ENCODE peak calls at places on chromosomes 3 and 15, in ten cellular contexts. O, R, Q, S, L, F, D, P, K and X are unnamed samples. For H3K9me3, the result is how much of the 10 kb centered on the place peaks cover.

GRCh38 chr3:146395164-146395563 is 74.2 kb downstream of the PLSCR2 start:
- DNase-seq in O (no peak), R (no peak), Q (no peak), S (no peak), L (no peak), F (no peak), D (no peak), P (no peak), K (no peak), X (no peak)

GRCh38 chr15:75578206-75578947 is 738 bp downstream of the PTPN9 start:
- DNase-seq in O (no peak), R (peak), Q (peak), S (peak), L (no peak), F (no peak), D (peak), P (no peak), K (no peak), X (peak)

GRCh38 chr3:30496496-30496966 is 109.9 kb upstream of the TGFBR2 start:
- DNase-seq in O (no peak), R (no peak), Q (no peak), S (peak), L (peak), F (no peak), D (peak), P (peak), K (no peak), X (no peak)

GRCh38 chr3:58462829-58463180 is 29.1 kb upstream of the KCTD6 start:
- DNase-seq in O (no peak), R (peak), Q (no peak), S (no peak), L (no peak), F (no peak), D (no peak), P (no peak), K (no peak), X (no peak)

GRCh38 chr3:69320867-69321266 is 65.0 kb downstream of the FRMD4B start:
- DNase-seq in O (peak), R (no peak), Q (no peak), S (peak), L (peak), F (no peak), D (peak), P (no peak), K (no peak), X (no peak)

GRCh38 chr3:114745322-114746240 is 401.5 kb downstream of the ZBTB20 start:
- DNase-seq in O (no peak), R (peak), Q (no peak), S (peak), L (peak), F (no peak), D (no peak), P (no peak), K (no peak), X (no peak)

GRCh38 chr15:48622227-48622626 is 23.3 kb downstream of the FBN1 start:
- DNase-seq in O (no peak), R (no peak), Q (no peak), S (no peak), L (no peak), F (no peak), D (no peak), P (no peak), K (no peak), X (no peak)

GRCh38 chr15:78035319-78035718 is 42.2 kb downstream of the TBC1D2B start:
- DNase-seq in O (no peak), R (no peak), Q (no peak), S (no peak), L (peak), F (peak), D (peak), P (no peak), K (no peak), X (no peak)

GRCh38 chr3:61417352-61417751 is 144.0 kb upstream of the PTPRG start:
- DNase-seq in O (no peak), R (no peak), Q (no peak), S (peak), L (peak), F (no peak), D (no peak), P (no peak), K (no peak), X (no peak)

GRCh38 chr15:79916424-79916823 is 19.6 kb upstream of the MTHFS start:
- DNase-seq in O (no peak), R (no peak), Q (no peak), S (peak), L (no peak), F (no peak), D (no peak), P (no peak), K (no peak), X (no peak)

GRCh38 chr3:163490119-163490518 is 1588.2 kb downstream of the SI start:
- DNase-seq in O (no peak), R (peak), Q (no peak), S (peak), L (peak), F (no peak), D (no peak), P (no peak), K (peak), X (no peak)

GRCh38 chr3:122183893-122184590 is 574 bp downstream of the CASR start:
- DNase-seq in O (no peak), R (peak), Q (no peak), S (no peak), L (no peak), F (no peak), D (no peak), P (no peak), K (no peak), X (peak)

GRCh38 chr15:69648775-69649735 is 196.4 kb downstream of the RPLP1 start:
- DNase-seq in O (no peak), R (peak), Q (no peak), S (no peak), L (no peak), F (no peak), D (no peak), P (no peak), K (peak), X (no peak)

GRCh38 chr3:52495777-52496602 is 852 bp downstream of the STAB1 start:
- DNase-seq in O (no peak), R (no peak), Q (no peak), S (peak), L (peak), F (no peak), D (no peak), P (no peak), K (no peak), X (no peak)

GRCh38 chr15:68368731-68369435 is 63.1 kb downstream of the ITGA11 start:
- DNase-seq in O (no peak), R (no peak), Q (no peak), S (no peak), L (peak), F (no peak), D (peak), P (no peak), K (no peak), X (peak)

GRCh38 chr3:52777127-52777958 is at the start of gene ITIH1:
- DNase-seq in O (no peak), R (peak), Q (no peak), S (no peak), L (no peak), F (no peak), D (no peak), P (no peak), K (no peak), X (peak)

GRCh38 chr3:43327184-43327950 is 41.0 kb downstream of the SNRK start:
- DNase-seq in O (no peak), R (no peak), Q (no peak), S (peak), L (peak), F (no peak), D (no peak), P (no peak), K (no peak), X (no peak)

GRCh38 chr3:150544726-150545125 is 1.6 kb downstream of the SERP1 start:
- DNase-seq in O (no peak), R (no peak), Q (no peak), S (peak), L (peak), F (no peak), D (no peak), P (no peak), K (no peak), X (no peak)

GRCh38 chr3:171088984-171089754 is 62.6 kb upstream of the SLC2A2 start:
- DNase-seq in O (no peak), R (peak), Q (no peak), S (peak), L (peak), F (no peak), D (no peak), P (peak), K (no peak), X (no peak)

GRCh38 chr3:129021140-129021551 is 20.0 kb downstream of the EFCC1 start:
- DNase-seq in O (no peak), R (no peak), Q (no peak), S (peak), L (no peak), F (no peak), D (no peak), P (peak), K (no peak), X (peak)

GRCh38 chr3:40053663-40054062 is 244.3 kb downstream of the MYRIP start:
- DNase-seq in O (no peak), R (no peak), Q (no peak), S (no peak), L (no peak), F (no peak), D (no peak), P (no peak), K (no peak), X (no peak)

GRCh38 chr3:40057077-40057476 is 247.7 kb downstream of the MYRIP start:
- DNase-seq in O (no peak), R (no peak), Q (no peak), S (no peak), L (no peak), F (no peak), D (no peak), P (no peak), K (no peak), X (no peak)

GRCh38 chr3:40055956-40056355 is 246.5 kb downstream of the MYRIP start:
- DNase-seq in O (no peak), R (no peak), Q (no peak), S (no peak), L (no peak), F (no peak), D (no peak), P (no peak), K (no peak), X (no peak)

GRCh38 chr3:40055361-40055760 is 246.0 kb downstream of the MYRIP start:
- DNase-seq in O (no peak), R (no peak), Q (no peak), S (no peak), L (no peak), F (no peak), D (no peak), P (no peak), K (no peak), X (no peak)

GRCh38 chr3:40054568-40055222 is 245.3 kb downstream of the MYRIP start:
- DNase-seq in O (no peak), R (no peak), Q (no peak), S (no peak), L (no peak), F (no peak), D (no peak), P (no peak), K (no peak), X (no peak)
- H3K9me3 ChIP-seq in O (under half), R (under half), Q (under half), S (under half), L (under half), F (under half), D (under half), P (under half), K (under half), X (under half)

DNA sequence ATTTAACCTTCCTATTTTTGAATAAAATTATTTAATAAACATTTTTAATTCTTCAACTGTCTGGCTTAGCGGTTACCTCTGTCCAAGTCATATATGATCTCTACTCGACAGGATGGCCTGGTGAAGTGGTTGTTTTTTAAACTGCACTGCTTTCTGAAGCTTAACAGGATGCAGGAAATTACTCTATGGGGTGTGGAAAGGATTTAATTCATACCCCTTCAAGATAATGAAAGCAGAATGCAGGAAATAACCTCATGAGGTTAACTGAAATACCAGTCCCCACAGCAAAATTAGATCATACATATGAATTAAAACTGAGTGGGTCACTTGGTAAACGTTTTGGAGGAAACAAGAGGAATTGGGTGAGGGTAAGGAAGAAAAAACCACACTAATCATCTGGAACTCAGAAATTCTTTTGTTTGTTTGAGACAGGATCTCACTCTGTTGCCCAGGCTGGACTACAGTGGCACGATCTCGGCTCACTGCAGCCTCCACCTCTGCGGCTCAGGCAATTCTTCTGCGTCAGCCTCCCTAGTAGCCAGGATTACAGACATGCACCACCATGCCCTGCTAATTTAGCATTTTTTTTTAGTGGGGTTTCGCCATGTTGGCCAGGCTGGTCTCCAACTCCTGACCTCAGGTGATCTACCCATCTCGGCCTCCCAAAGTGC is 50.1 kb downstream of the LYSMD4 start:
- DNase-seq in O (no peak), R (no peak), Q (no peak), S (no peak), L (peak), F (no peak), D (no peak), P (no peak), K (no peak), X (no peak)
- H3K9me3 ChIP-seq in O (under half), R (under half), Q (under half), S (under half), L (under half), F (under half), D (under half), P (under half), K (under half), X (under half)

DNA sequence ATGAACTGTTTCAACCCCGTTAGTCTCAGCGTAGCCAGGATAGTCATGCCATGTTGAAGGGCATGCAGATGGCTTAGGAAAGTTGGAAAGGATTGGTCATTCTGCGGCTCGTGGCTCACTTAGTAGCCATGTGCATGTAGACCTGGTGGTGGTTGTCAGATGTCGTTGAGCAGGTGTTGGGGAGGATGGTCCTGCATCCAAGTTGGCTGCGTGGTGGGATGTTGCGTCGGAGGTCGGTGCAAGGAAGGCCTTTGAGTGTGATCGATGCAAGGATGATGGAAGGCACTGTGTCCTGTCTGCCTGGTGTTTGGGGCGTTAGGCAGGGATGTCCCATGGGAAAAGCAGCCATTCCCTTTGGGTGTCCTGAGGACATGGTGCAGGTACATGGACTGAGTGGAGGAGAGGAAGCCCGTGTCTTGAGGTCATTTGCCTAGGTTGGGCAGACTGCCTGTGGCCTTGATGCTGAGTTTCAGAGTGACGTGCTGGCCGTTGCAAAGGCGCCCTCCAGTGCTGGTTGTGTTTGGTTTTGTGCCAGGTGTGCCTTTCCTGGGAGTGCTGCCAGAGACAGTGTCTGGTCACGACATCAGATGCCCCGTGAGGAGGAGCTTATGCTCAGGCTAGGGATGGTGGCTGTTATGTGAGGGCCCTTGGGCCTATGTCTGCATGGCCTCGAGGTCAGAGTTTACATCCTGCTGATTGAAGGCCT is 103.4 kb downstream of the SNRPN start:
- DNase-seq in O (no peak), R (no peak), Q (no peak), S (no peak), L (no peak), F (no peak), D (no peak), P (no peak), K (no peak), X (peak)
- H3K9me3 ChIP-seq in O (half or more), R (under half), Q (half or more), S (under half), L (under half), F (half or more), D (half or more), P (half or more), K (under half), X (half or more)

DNA sequence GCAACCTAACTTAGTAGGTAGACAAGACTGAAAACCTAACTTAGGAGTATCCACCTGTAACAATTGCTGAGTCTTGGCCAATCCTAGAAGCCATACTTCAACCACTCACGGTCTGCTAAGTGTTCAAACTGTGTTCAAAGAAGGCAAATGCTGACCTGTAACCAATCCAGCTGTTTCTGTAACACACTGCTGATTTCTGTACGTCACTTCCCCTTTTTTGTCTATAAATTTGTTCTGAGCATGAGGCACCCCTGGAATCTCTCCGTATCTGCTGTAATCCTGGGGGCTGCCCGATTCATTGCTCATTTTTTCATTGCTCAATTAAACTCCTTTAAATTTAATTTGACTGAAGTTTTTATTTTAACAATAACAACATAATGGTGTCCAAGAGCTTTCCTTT is 451.4 kb upstream of the ATP10A start:
- DNase-seq in O (no peak), R (no peak), Q (no peak), S (no peak), L (no peak), F (no peak), D (no peak), P (no peak), K (no peak), X (no peak)
- H3K9me3 ChIP-seq in O (under half), R (under half), Q (under half), S (under half), L (under half), F (under half), D (under half), P (under half), K (under half), X (under half)

DNA sequence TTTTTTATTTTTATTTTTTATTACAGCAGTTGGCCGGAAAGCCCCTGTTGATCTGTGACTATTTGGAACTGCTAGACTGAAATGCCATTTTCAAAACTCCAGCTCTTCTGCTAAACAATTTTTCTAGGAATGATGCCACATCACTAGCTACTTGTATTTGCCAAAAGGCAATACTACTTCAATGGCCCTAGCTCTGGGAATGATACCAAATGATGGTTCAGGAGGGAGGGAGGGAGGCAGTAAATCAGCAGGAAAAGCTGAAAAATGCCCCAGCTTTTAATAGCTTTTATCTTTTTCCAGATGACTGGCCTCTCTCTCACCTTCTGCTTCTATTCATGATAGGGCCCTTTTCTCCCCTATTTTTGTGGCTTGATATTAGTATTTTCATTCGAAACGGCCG is 2.6 kb upstream of the CHL1 start:
- DNase-seq in O (no peak), R (no peak), Q (no peak), S (no peak), L (no peak), F (no peak), D (no peak), P (no peak), K (no peak), X (no peak)
- H3K9me3 ChIP-seq in O (under half), R (under half), Q (under half), S (under half), L (under half), F (under half), D (under half), P (under half), K (under half), X (under half)

GRCh38 chr3:99984139-99984538 is 130.2 kb downstream of the FILIP1L start:
- DNase-seq in O (no peak), R (no peak), Q (no peak), S (no peak), L (no peak), F (no peak), D (no peak), P (no peak), K (no peak), X (no peak)
- H3K9me3 ChIP-seq in O (under half), R (under half), Q (under half), S (under half), L (under half), F (under half), D (under half), P (under half), K (under half), X (under half)

DNA sequence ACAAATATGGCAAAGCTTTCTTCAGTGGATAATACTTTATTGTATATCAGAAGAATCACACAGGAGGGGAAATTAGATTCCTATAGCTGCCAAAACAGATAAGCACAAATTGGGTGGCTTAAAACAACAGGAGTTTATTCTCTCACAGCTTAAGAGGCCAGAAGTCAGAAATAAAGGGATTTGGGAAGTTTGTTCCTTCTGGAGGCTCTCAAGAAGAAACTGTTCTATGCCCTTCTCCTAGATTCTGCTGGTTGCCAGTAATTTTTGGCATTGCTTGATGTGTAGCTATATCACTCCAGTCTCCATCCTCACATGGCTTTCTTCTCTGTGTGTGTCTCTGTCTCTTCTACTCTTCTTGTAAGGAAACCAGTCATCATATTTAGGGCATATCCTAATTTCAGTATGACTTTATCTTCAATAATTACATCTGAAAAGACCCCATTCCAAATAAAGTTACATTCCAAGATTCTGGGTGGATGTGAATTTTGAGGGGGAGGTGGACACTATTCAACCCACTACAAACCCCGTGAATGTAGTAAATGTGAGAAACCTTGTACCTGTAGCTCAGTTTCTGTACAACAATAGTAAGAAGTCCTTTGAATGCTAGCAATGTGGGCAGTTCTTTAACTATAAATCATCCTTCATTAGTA is 22.2 kb upstream of the WNT7A start:
- DNase-seq in O (no peak), R (no peak), Q (no peak), S (no peak), L (no peak), F (no peak), D (no peak), P (no peak), K (no peak), X (no peak)
- H3K9me3 ChIP-seq in O (under half), R (under half), Q (under half), S (under half), L (under half), F (under half), D (half or more), P (under half), K (under half), X (under half)

GRCh38 chr3:138549578-138549977 is 44.5 kb downstream of the CEP70 start:
- DNase-seq in O (no peak), R (no peak), Q (no peak), S (no peak), L (no peak), F (no peak), D (no peak), P (no peak), K (no peak), X (no peak)
- H3K9me3 ChIP-seq in O (under half), R (under half), Q (under half), S (under half), L (under half), F (under half), D (under half), P (under half), K (under half), X (under half)